ENCODE peak calls at places on chromosomes 1 and 21, in five cellular contexts. J is IMR-90, F is H9, E is H1, G is neuronal stem cell. U is an unnamed sample.

GRCh38 chr1:229623838-229624237 is 2.1 kb downstream of the TAF5L start:
- DNase-seq in J (no peak), F (no peak), E (no peak), G (no peak), U (no peak)

GRCh38 chr1:229158317-229159294 is 112.3 kb upstream of the RAB4A start:
- DNase-seq in J (no peak), F (no peak), E (no peak), G (no peak), U (peak)

GRCh38 chr1:94144836-94145235 is 23.9 kb upstream of the ABCA4 start:
- DNase-seq in J (no peak), F (no peak), E (no peak), G (no peak), U (no peak)

GRCh38 chr1:227885648-227886502 is 61.9 kb downstream of the WNT9A start:
- DNase-seq in J (peak), F (peak), E (no peak), G (no peak), U (no peak)

GRCh38 chr1:211577826-211578639 is 928 bp downstream of the SLC30A1 start:
- DNase-seq in J (peak), F (peak), E (peak), G (peak), U (peak)

GRCh38 chr1:41622859-41623732 is 138.6 kb upstream of the EDN2 start:
- DNase-seq in J (peak), F (peak), E (no peak), G (no peak), U (peak)

GRCh38 chr1:230120949-230121381 is 53.9 kb downstream of the GALNT2 start:
- DNase-seq in J (no peak), F (no peak), E (no peak), G (no peak), U (peak)

GRCh38 chr1:41590331-41590730 is 105.8 kb upstream of the EDN2 start:
- DNase-seq in J (no peak), F (no peak), E (no peak), G (no peak), U (no peak)

GRCh38 chr1:244030481-244031040 is 20.5 kb upstream of the ZBTB18 start:
- DNase-seq in J (no peak), F (no peak), E (no peak), G (no peak), U (no peak)

GRCh38 chr1:21162740-21163464 is 13.8 kb downstream of the EIF4G3 start:
- DNase-seq in J (no peak), F (no peak), E (no peak), G (no peak), U (no peak)

GRCh38 chr1:118960026-118960561 is 28.0 kb downstream of the TBX15 start:
- DNase-seq in J (no peak), F (peak), E (no peak), G (no peak), U (no peak)

GRCh38 chr21:41953249-41953830 is 478 bp downstream of the C2CD2 start:
- DNase-seq in J (no peak), F (no peak), E (no peak), G (no peak), U (peak)

GRCh38 chr1:220787069-220787614 is 429 bp downstream of the MTARC1 start:
- DNase-seq in J (no peak), F (peak), E (no peak), G (no peak), U (no peak)

GRCh38 chr21:42262826-42263225 is 43.9 kb downstream of the ABCG1 start:
- DNase-seq in J (peak), F (no peak), E (no peak), G (no peak), U (peak)

GRCh38 chr1:183043872-183044859 is 20.9 kb downstream of the LAMC1 start:
- DNase-seq in J (peak), F (no peak), E (no peak), G (no peak), U (peak)

GRCh38 chr1:93567255-93567918 is 114.2 kb downstream of the BCAR3 start:
- DNase-seq in J (peak), F (no peak), E (no peak), G (no peak), U (peak)

GRCh38 chr1:9384751-9385245 is 92.1 kb downstream of the SPSB1 start:
- DNase-seq in J (no peak), F (no peak), E (no peak), G (no peak), U (peak)

GRCh38 chr1:55646181-55646580 is 431.0 kb upstream of the USP24 start:
- DNase-seq in J (no peak), F (no peak), E (no peak), G (no peak), U (no peak)

GRCh38 chr21:38652396-38652795 is 153.3 kb upstream of the ETS2 start:
- DNase-seq in J (no peak), F (no peak), E (no peak), G (no peak), U (no peak)

GRCh38 chr21:38646213-38646837 is 148.0 kb upstream of the ERG start:
- DNase-seq in J (peak), F (no peak), E (no peak), G (no peak), U (no peak)

GRCh38 chr21:38649120-38649519 is 150.8 kb upstream of the ERG start:
- DNase-seq in J (no peak), F (no peak), E (no peak), G (no peak), U (no peak)

GRCh38 chr21:38654580-38654979 is 151.1 kb upstream of the ETS2 start:
- DNase-seq in J (no peak), F (no peak), E (no peak), G (no peak), U (no peak)

DNA sequence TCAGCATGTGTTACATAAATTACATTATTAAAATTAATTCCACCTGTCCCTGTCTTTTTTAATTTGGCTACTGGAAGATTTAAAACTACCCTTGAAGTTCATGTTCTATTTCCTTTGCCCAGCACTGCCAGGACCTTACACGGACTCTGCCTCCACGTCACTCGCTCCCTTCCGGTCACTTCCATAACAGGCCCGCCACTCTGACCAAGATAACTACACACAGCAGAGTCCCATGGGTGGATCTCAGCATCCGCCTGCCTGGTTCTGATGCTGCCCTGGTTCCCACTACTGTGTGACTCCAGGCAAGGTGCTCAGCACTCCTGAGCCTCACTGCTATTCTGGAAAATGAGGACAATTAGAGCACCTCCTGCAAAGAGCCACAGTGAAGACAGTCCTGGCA is 153.3 kb upstream of the ERG start:
- DNase-seq in J (no peak), F (no peak), E (no peak), G (no peak), U (no peak)
- H3K14ac ChIP-seq in J (no peak), F (no peak), E (no peak), G (no peak), U (no peak)

GRCh38 chr1:16245476-16246196 is 8.7 kb upstream of the CPLANE2 start:
- DNase-seq in J (no peak), F (no peak), E (no peak), G (no peak), U (no peak)

GRCh38 chr1:16244650-16245285 is 7.8 kb upstream of the CPLANE2 start:
- DNase-seq in J (no peak), F (no peak), E (no peak), G (no peak), U (no peak)

GRCh38 chr1:16243408-16243690 is 6.4 kb upstream of the CPLANE2 start:
- DNase-seq in J (no peak), F (no peak), E (no peak), G (no peak), U (no peak)

GRCh38 chr1:16242556-16243407 is 5.8 kb upstream of the CPLANE2 start:
- DNase-seq in J (no peak), F (no peak), E (no peak), G (no peak), U (no peak)

DNA sequence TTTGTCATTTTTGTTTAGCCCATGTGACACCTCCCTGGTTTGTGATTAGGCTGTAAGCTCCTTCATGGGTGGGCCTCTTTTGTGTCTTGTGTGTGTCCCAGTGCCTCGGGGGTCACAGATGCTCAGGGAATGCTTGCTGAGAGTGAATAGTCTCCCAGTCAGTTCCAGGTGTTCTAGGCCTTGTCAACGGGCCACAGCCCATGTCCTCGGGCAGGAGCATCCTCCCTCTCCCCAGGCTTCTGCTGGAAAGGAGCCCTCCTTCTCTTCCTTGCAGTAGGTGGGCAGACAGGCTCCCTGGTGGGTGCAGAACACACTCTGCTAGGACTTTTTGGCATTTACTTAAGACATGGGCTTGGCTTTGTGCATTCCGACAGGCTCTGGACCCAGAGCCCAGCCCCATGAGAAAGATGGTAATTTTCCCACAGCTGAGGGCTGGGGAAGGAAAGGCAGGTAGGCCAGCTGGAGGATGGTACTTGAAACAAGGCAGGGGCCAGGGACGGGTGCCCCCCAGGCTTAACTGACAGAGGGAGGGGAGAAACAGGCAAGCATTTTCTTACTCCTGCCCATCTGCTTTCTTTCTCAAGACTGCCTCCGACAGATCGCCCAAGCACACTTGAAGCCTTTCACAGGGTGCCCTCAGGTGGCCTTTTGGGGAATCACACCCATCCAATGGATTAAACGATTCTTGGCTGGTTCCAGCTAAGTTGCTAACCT is 7.1 kb upstream of the CPLANE2 start:
- DNase-seq in J (peak), F (peak), E (peak), G (peak), U (peak)
- H3K14ac ChIP-seq in J (no peak), F (no peak), E (no peak), G (no peak), U (no peak)

DNA sequence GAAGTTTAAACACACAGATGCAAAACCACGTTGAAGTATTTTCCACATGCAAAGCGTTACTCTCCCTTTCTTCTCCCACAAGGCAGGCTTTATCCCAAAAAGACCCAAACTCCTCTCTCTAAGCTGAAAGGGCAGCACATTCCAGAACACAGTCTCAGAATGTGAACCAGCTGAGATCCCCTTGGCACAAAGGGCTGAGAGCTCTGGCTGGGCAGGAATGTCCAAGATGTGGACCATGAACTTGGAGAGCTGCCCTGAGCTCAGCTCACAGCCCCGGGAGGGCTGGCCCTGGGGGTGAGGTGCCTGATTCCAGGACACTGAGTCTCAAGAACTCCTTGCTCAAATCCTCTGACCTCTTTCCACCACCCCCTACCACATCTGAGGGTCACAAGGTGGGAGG is 11.7 kb downstream of the ALDH4A1 start:
- DNase-seq in J (peak), F (no peak), E (no peak), G (no peak), U (no peak)
- H3K14ac ChIP-seq in J (no peak), F (no peak), E (no peak), G (no peak), U (no peak)

GRCh38 chr21:17780539-17780938 is 38.6 kb downstream of the C21orf91 start:
- DNase-seq in J (no peak), F (no peak), E (no peak), G (no peak), U (no peak)

GRCh38 chr21:17779486-17779885 is 39.7 kb downstream of the C21orf91 start:
- DNase-seq in J (no peak), F (no peak), E (no peak), G (no peak), U (peak)

GRCh38 chr21:17781524-17781923 is 37.6 kb downstream of the C21orf91 start:
- DNase-seq in J (no peak), F (no peak), E (no peak), G (no peak), U (no peak)

GRCh38 chr21:17775431-17776126 is 43.6 kb downstream of the C21orf91 start:
- DNase-seq in J (no peak), F (no peak), E (no peak), G (no peak), U (no peak)

DNA sequence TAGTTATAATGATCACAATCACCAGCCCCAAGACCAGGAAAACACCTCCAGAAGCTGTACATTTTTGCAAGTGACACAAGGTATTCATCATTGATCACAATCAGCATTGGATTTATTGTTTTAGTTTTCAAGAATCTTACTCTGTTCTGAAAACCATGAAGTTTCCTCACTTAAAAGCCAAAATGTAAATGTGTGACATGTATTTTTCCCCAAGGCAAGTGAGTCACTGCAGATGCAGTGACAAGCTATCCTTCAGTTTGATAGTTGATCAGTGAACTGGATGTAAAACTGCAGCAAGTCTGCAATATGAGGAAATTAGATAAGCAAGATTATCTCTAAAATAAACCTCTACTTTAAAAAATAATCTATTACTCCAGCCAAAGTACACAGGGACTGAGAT is 41.8 kb downstream of the C21orf91 start:
- DNase-seq in J (no peak), F (no peak), E (no peak), G (no peak), U (peak)
- H3K14ac ChIP-seq in J (no peak), F (no peak), E (no peak), G (no peak), U (no peak)

U was measured in mesenchymal stem cell.